ENCODE peak calls at places on chromosomes 2 and 18, in ten cellular contexts. Q is CD4-positive, alpha-beta T cell; X is NCI-H2227 treated with DMSO at 0.1 percent for 48 hours; Y is left ventricle myocardium superior; Z is A549; U is stimulated activated naive CD4-positive, alpha-beta T cell; I is iPS-NIHi11; O is stimulated activated CD8-positive, alpha-beta memory T cell treated with anti-CD3 and anti-CD28 coated beads, Interleukin-15, amount 100 ng/mL, for 1 hour; K is NCI-H1092; T is stimulated activated CD4-positive, alpha-beta T cell treated with anti-CD3 and anti-CD28 coated beads, Interleukin-2, amount 100 ng/mL, for 48 hours. F is an unnamed sample.

GRCh38 chr2:3628241-3628679 is 29.7 kb upstream of the ALLC start:
- DNase-seq in K (no peak), Z (no peak), X (no peak), U (no peak), T (no peak), O (no peak), Y (no peak), I (no peak), Q (no peak), F (no peak)

GRCh38 chr2:61911510-61911909 is 6.0 kb downstream of the COMMD1 start:
- DNase-seq in Y (no peak), O (no peak), Q (no peak), T (no peak), U (no peak), K (no peak), Z (no peak), X (no peak), I (no peak), F (no peak)

GRCh38 chr18:2376707-2377106 is 194.6 kb downstream of the METTL4 start:
- DNase-seq in T (no peak), Q (no peak), X (no peak), Y (no peak), U (no peak), O (no peak), K (no peak), Z (no peak), I (no peak), F (no peak)

GRCh38 chr18:61993831-61994230 is 101.0 kb upstream of the RNF152 start:
- DNase-seq in Q (no peak), X (no peak), Z (no peak), Y (no peak), K (no peak), O (no peak), U (no peak), I (no peak), T (no peak), F (no peak)

GRCh38 chr2:18791172-18791797 is 201.9 kb upstream of the NT5C1B start:
- DNase-seq in T (no peak), Z (no peak), O (no peak), Q (no peak), X (no peak), U (no peak), Y (no peak), I (no peak), K (no peak), F (no peak)

GRCh38 chr18:57353940-57354461 is 1.6 kb downstream of the ST8SIA3 start:
- DNase-seq in X (peak), K (peak), U (no peak), I (peak), Z (peak), Q (no peak), O (no peak), Y (peak), T (no peak), F (no peak)

GRCh38 chr2:188291617-188292445 is at the start of gene GULP1:
- DNase-seq in K (peak), T (no peak), O (no peak), Y (peak), Z (peak), I (peak), X (no peak), Q (no peak), U (no peak), F (no peak)

GRCh38 chr2:120238728-120239487 is 13.7 kb upstream of the RALB start:
- DNase-seq in O (no peak), X (no peak), K (no peak), T (no peak), U (no peak), Y (no peak), I (no peak), Z (peak), Q (no peak), F (no peak)

GRCh38 chr18:22346342-22346967 is 71.3 kb downstream of the CTAGE1 start:
- DNase-seq in Y (peak), Q (no peak), K (no peak), X (no peak), T (no peak), I (no peak), O (no peak), U (no peak), Z (no peak), F (peak)

GRCh38 chr18:36850527-36851201 is 21.7 kb downstream of the KIAA1328 start:
- DNase-seq in K (no peak), T (peak), X (no peak), O (no peak), U (no peak), Y (no peak), Q (no peak), I (no peak), Z (no peak), F (no peak)

GRCh38 chr2:52220393-52220792 is 1188.5 kb upstream of the NRXN1 start:
- DNase-seq in O (no peak), X (no peak), K (peak), T (no peak), I (peak), Q (no peak), U (no peak), Z (no peak), Y (no peak), F (no peak)

GRCh38 chr2:137031731-137032130 is 266.4 kb downstream of the THSD7B start:
- DNase-seq in I (no peak), X (no peak), T (no peak), K (no peak), Z (no peak), O (no peak), Y (no peak), U (no peak), Q (no peak), F (no peak)

GRCh38 chr2:20062615-20063545 is 11.5 kb upstream of the LAPTM4A start:
- DNase-seq in I (no peak), X (no peak), Q (no peak), O (no peak), Z (no peak), K (no peak), U (no peak), T (no peak), Y (no peak), F (no peak)

GRCh38 chr2:157404363-157404762 is 39.5 kb downstream of the CYTIP start:
- DNase-seq in Y (no peak), Z (no peak), T (no peak), Q (peak), I (no peak), X (no peak), K (no peak), O (peak), U (peak), F (no peak)